ENCODE peak calls at places on chromosomes 13 and 19, in six cellular contexts. One of them, this sample, is unnamed.

GRCh38 chr19:6373813-6374108 is 1.2 kb downstream of the ALKBH7 start:
- DNase-seq in stimulated activated CD4-positive, alpha-beta T cell treated with anti-CD3 and anti-CD28 coated beads, Interleukin-2, amount 100 ng/mL, for 48 hours: no peak
- DNase-seq in stimulated activated naive CD4-positive, alpha-beta T cell: no peak
- DNase-seq in mucosa of descending colon: no peak
- DNase-seq in activated gamma-delta T cell treated with anti-CD3 and anti-CD28 coated beads, Interleukin-2, amount 50 U/mL, for 16 hours: no peak
- DNase-seq in activated B cell treated with CpG ODN at 0.5 μM for 24 hours: no peak
- DNase-seq in this sample: no peak

GRCh38 chr19:19860756-19861390 is 4.8 kb upstream of the ZNF253 start:
- DNase-seq in mucosa of descending colon: peak
- DNase-seq in activated B cell treated with CpG ODN at 0.5 μM for 24 hours: peak
- DNase-seq in activated gamma-delta T cell treated with anti-CD3 and anti-CD28 coated beads, Interleukin-2, amount 50 U/mL, for 16 hours: peak
- DNase-seq in stimulated activated naive CD4-positive, alpha-beta T cell: peak
- DNase-seq in stimulated activated CD4-positive, alpha-beta T cell treated with anti-CD3 and anti-CD28 coated beads, Interleukin-2, amount 100 ng/mL, for 48 hours: no peak
- DNase-seq in this sample: no peak

GRCh38 chr13:99062593-99062992 is 84.7 kb upstream of the DOCK9 start:
- DNase-seq in mucosa of descending colon: peak
- DNase-seq in stimulated activated CD4-positive, alpha-beta T cell treated with anti-CD3 and anti-CD28 coated beads, Interleukin-2, amount 100 ng/mL, for 48 hours: no peak
- DNase-seq in activated B cell treated with CpG ODN at 0.5 μM for 24 hours: no peak
- DNase-seq in activated gamma-delta T cell treated with anti-CD3 and anti-CD28 coated beads, Interleukin-2, amount 50 U/mL, for 16 hours: no peak
- DNase-seq in stimulated activated naive CD4-positive, alpha-beta T cell: no peak
- DNase-seq in this sample: peak

GRCh38 chr19:11480081-11480926 is 542 bp downstream of the ELAVL3 start:
- DNase-seq in stimulated activated naive CD4-positive, alpha-beta T cell: no peak
- DNase-seq in mucosa of descending colon: no peak
- DNase-seq in activated B cell treated with CpG ODN at 0.5 μM for 24 hours: no peak
- DNase-seq in activated gamma-delta T cell treated with anti-CD3 and anti-CD28 coated beads, Interleukin-2, amount 50 U/mL, for 16 hours: no peak
- DNase-seq in stimulated activated CD4-positive, alpha-beta T cell treated with anti-CD3 and anti-CD28 coated beads, Interleukin-2, amount 100 ng/mL, for 48 hours: no peak
- DNase-seq in this sample: no peak

GRCh38 chr19:47613165-47614146 is 4.5 kb downstream of the BICRA start:
- DNase-seq in stimulated activated naive CD4-positive, alpha-beta T cell: no peak
- DNase-seq in mucosa of descending colon: no peak
- DNase-seq in activated B cell treated with CpG ODN at 0.5 μM for 24 hours: no peak
- DNase-seq in stimulated activated CD4-positive, alpha-beta T cell treated with anti-CD3 and anti-CD28 coated beads, Interleukin-2, amount 100 ng/mL, for 48 hours: no peak
- DNase-seq in activated gamma-delta T cell treated with anti-CD3 and anti-CD28 coated beads, Interleukin-2, amount 50 U/mL, for 16 hours: no peak
- DNase-seq in this sample: no peak

GRCh38 chr13:50712882-50713281 is 130.6 kb downstream of the DLEU7 start:
- DNase-seq in mucosa of descending colon: no peak
- DNase-seq in stimulated activated naive CD4-positive, alpha-beta T cell: no peak
- DNase-seq in activated gamma-delta T cell treated with anti-CD3 and anti-CD28 coated beads, Interleukin-2, amount 50 U/mL, for 16 hours: no peak
- DNase-seq in stimulated activated CD4-positive, alpha-beta T cell treated with anti-CD3 and anti-CD28 coated beads, Interleukin-2, amount 100 ng/mL, for 48 hours: no peak
- DNase-seq in activated B cell treated with CpG ODN at 0.5 μM for 24 hours: no peak
- DNase-seq in this sample: no peak

GRCh38 chr19:51103811-51104470 is 4.3 kb downstream of the CTU1 start:
- DNase-seq in stimulated activated CD4-positive, alpha-beta T cell treated with anti-CD3 and anti-CD28 coated beads, Interleukin-2, amount 100 ng/mL, for 48 hours: no peak
- DNase-seq in mucosa of descending colon: no peak
- DNase-seq in activated B cell treated with CpG ODN at 0.5 μM for 24 hours: no peak
- DNase-seq in stimulated activated naive CD4-positive, alpha-beta T cell: no peak
- DNase-seq in activated gamma-delta T cell treated with anti-CD3 and anti-CD28 coated beads, Interleukin-2, amount 50 U/mL, for 16 hours: no peak
- DNase-seq in this sample: no peak

GRCh38 chr13:34959489-34959888 is 17.4 kb downstream of the NBEA start:
- DNase-seq in stimulated activated naive CD4-positive, alpha-beta T cell: no peak
- DNase-seq in stimulated activated CD4-positive, alpha-beta T cell treated with anti-CD3 and anti-CD28 coated beads, Interleukin-2, amount 100 ng/mL, for 48 hours: no peak
- DNase-seq in mucosa of descending colon: no peak
- DNase-seq in activated gamma-delta T cell treated with anti-CD3 and anti-CD28 coated beads, Interleukin-2, amount 50 U/mL, for 16 hours: no peak
- DNase-seq in activated B cell treated with CpG ODN at 0.5 μM for 24 hours: no peak
- DNase-seq in this sample: no peak

GRCh38 chr13:102267191-102267590 is 134.7 kb downstream of the FGF14 start:
- DNase-seq in activated B cell treated with CpG ODN at 0.5 μM for 24 hours: no peak
- DNase-seq in activated gamma-delta T cell treated with anti-CD3 and anti-CD28 coated beads, Interleukin-2, amount 50 U/mL, for 16 hours: no peak
- DNase-seq in stimulated activated naive CD4-positive, alpha-beta T cell: no peak
- DNase-seq in stimulated activated CD4-positive, alpha-beta T cell treated with anti-CD3 and anti-CD28 coated beads, Interleukin-2, amount 100 ng/mL, for 48 hours: no peak
- DNase-seq in mucosa of descending colon: no peak
- DNase-seq in this sample: no peak

This sample was measured in anterior cingulate cortex.